ENCODE peak calls at places on chromosomes 4 and X, in six cellular contexts. One of them, this sample, is unnamed.

GRCh38 chrX:24513416-24513815 is 48.3 kb downstream of the PDK3 start:
- DNase-seq in H1: no peak
- DNase-seq in neuronal stem cell: no peak
- DNase-seq in mesendoderm: no peak
- DNase-seq in mesenchymal stem cell: no peak
- DNase-seq in H9: no peak
- DNase-seq in this sample: no peak

GRCh38 chr4:88090898-88091297 is 67.5 kb downstream of the ABCG2 start:
- DNase-seq in H1: no peak
- DNase-seq in neuronal stem cell: no peak
- DNase-seq in mesendoderm: no peak
- DNase-seq in mesenchymal stem cell: no peak
- DNase-seq in H9: no peak
- DNase-seq in this sample: no peak

GRCh38 chrX:12379666-12380065 is 241.4 kb downstream of the FRMPD4 start:
- DNase-seq in H1: no peak
- DNase-seq in neuronal stem cell: no peak
- DNase-seq in mesendoderm: no peak
- DNase-seq in mesenchymal stem cell: no peak
- DNase-seq in H9: no peak
- DNase-seq in this sample: no peak

GRCh38 chr4:132297346-132297745 is 851.7 kb upstream of the PCDH10 start:
- DNase-seq in H1: no peak
- DNase-seq in neuronal stem cell: no peak
- DNase-seq in mesendoderm: peak; percentile 40
- DNase-seq in mesenchymal stem cell: peak; percentile 87
- DNase-seq in H9: no peak
- DNase-seq in this sample: peak; percentile 1

GRCh38 chr4:97317691-97318090 is 825.6 kb downstream of the STPG2 start:
- DNase-seq in H1: no peak
- DNase-seq in neuronal stem cell: peak; percentile 17
- DNase-seq in mesendoderm: peak; percentile 50
- DNase-seq in mesenchymal stem cell: no peak
- DNase-seq in H9: no peak
- DNase-seq in this sample: no peak

GRCh38 chrX:152025656-152026440 is 51.4 kb upstream of the GABRE start:
- DNase-seq in H1: no peak
- DNase-seq in neuronal stem cell: no peak
- DNase-seq in mesendoderm: no peak
- DNase-seq in mesenchymal stem cell: no peak
- DNase-seq in H9: no peak
- DNase-seq in this sample: no peak

GRCh38 chrX:7943600-7944245 is 16.5 kb upstream of the PNPLA4 start:
- DNase-seq in H1: no peak
- DNase-seq in neuronal stem cell: no peak
- DNase-seq in mesendoderm: no peak
- DNase-seq in mesenchymal stem cell: no peak
- DNase-seq in H9: no peak
- DNase-seq in this sample: no peak

GRCh38 chrX:2507904-2508630 is 7.3 kb upstream of the DHRSX start:
- DNase-seq in H1: no peak
- DNase-seq in neuronal stem cell: no peak
- DNase-seq in mesendoderm: no peak
- DNase-seq in mesenchymal stem cell: no peak
- DNase-seq in H9: no peak
- DNase-seq in this sample: no peak

GRCh38 chr4:78468272-78468671 is 83.3 kb upstream of the ANXA3 start:
- DNase-seq in H1: no peak
- DNase-seq in neuronal stem cell: no peak
- DNase-seq in mesendoderm: no peak
- DNase-seq in mesenchymal stem cell: no peak
- DNase-seq in H9: no peak
- DNase-seq in this sample: no peak

GRCh38 chr4:20297246-20297645 is 45.5 kb downstream of the SLIT2 start:
- DNase-seq in H1: no peak
- DNase-seq in neuronal stem cell: no peak
- DNase-seq in mesendoderm: no peak
- DNase-seq in mesenchymal stem cell: no peak
- DNase-seq in H9: no peak
- DNase-seq in this sample: peak; percentile 32

GRCh38 chr4:82643994-82644730 is 82.4 kb upstream of the TMEM150C start:
- DNase-seq in H1: no peak
- DNase-seq in neuronal stem cell: no peak
- DNase-seq in mesendoderm: no peak
- DNase-seq in mesenchymal stem cell: no peak
- DNase-seq in H9: no peak
- DNase-seq in this sample: peak; percentile 58

GRCh38 chrX:45571453-45571852 is 370.8 kb upstream of the DIPK2B start:
- DNase-seq in H1: no peak
- DNase-seq in neuronal stem cell: no peak
- DNase-seq in mesendoderm: no peak
- DNase-seq in mesenchymal stem cell: no peak
- DNase-seq in H9: no peak
- DNase-seq in this sample: no peak

GRCh38 chr4:1767058-1767769 is 25.9 kb upstream of the FGFR3 start:
- DNase-seq in H1: no peak
- DNase-seq in neuronal stem cell: peak; percentile 83
- DNase-seq in mesendoderm: peak; percentile 52
- DNase-seq in mesenchymal stem cell: no peak
- DNase-seq in H9: peak; percentile 69
- DNase-seq in this sample: peak; percentile 2

GRCh38 chrX:97065973-97066372 is 182.3 kb downstream of the RPA4 start:
- DNase-seq in H1: no peak
- DNase-seq in neuronal stem cell: no peak
- DNase-seq in mesendoderm: no peak
- DNase-seq in mesenchymal stem cell: peak; percentile 0
- DNase-seq in H9: no peak
- DNase-seq in this sample: peak; percentile 52

GRCh38 chrX:106707771-106708454 is 18.6 kb upstream of the RNF128 start:
- DNase-seq in H1: no peak
- DNase-seq in neuronal stem cell: no peak
- DNase-seq in mesendoderm: peak; percentile 63
- DNase-seq in mesenchymal stem cell: peak; percentile 77
- DNase-seq in H9: no peak
- DNase-seq in this sample: peak; percentile 94

GRCh38 chr4:154123897-154124296 is 335.0 kb upstream of the SFRP2 start:
- DNase-seq in H1: no peak
- DNase-seq in neuronal stem cell: no peak
- DNase-seq in mesendoderm: no peak
- DNase-seq in mesenchymal stem cell: no peak
- DNase-seq in H9: no peak
- DNase-seq in this sample: no peak

GRCh38 chrX:99703467-99703866 is 706.6 kb downstream of the PCDH19 start:
- DNase-seq in H1: no peak
- DNase-seq in neuronal stem cell: no peak
- DNase-seq in mesendoderm: peak; percentile 18
- DNase-seq in mesenchymal stem cell: no peak
- DNase-seq in H9: no peak
- DNase-seq in this sample: no peak

GRCh38 chr4:164888096-164888495 is 11.1 kb downstream of the APELA start:
- DNase-seq in H1: no peak
- DNase-seq in neuronal stem cell: no peak
- DNase-seq in mesendoderm: no peak
- DNase-seq in mesenchymal stem cell: peak; percentile 9
- DNase-seq in H9: no peak
- DNase-seq in this sample: no peak

GRCh38 chr4:110620352-110621327 is 2.2 kb downstream of the PITX2 start:
- DNase-seq in H1: peak; percentile 85
- DNase-seq in neuronal stem cell: peak; percentile 67
- DNase-seq in mesendoderm: peak; percentile 89
- DNase-seq in mesenchymal stem cell: peak; percentile 88
- DNase-seq in H9: peak; percentile 89
- DNase-seq in this sample: no peak

GRCh38 chrX:24377911-24378468 is 17.6 kb downstream of the SUPT20HL1 start:
- DNase-seq in H1: no peak
- DNase-seq in neuronal stem cell: no peak
- DNase-seq in mesendoderm: no peak
- DNase-seq in mesenchymal stem cell: no peak
- DNase-seq in H9: peak; percentile 77
- DNase-seq in this sample: no peak

GRCh38 chrX:120727503-120727902 is 97.6 kb upstream of the C1GALT1C1 start:
- DNase-seq in H1: no peak
- DNase-seq in neuronal stem cell: no peak
- DNase-seq in mesendoderm: no peak
- DNase-seq in mesenchymal stem cell: no peak
- DNase-seq in H9: no peak
- DNase-seq in this sample: no peak

GRCh38 chr4:130393246-130394041 is 1297.5 kb downstream of the C4orf33 start:
- DNase-seq in H1: no peak
- DNase-seq in neuronal stem cell: no peak
- DNase-seq in mesendoderm: no peak
- DNase-seq in mesenchymal stem cell: peak; percentile 1
- DNase-seq in H9: no peak
- DNase-seq in this sample: peak; percentile 60

GRCh38 chr4:152606800-152607577 is 71.1 kb upstream of the FBXW7 start:
- DNase-seq in H1: peak; percentile 43
- DNase-seq in neuronal stem cell: no peak
- DNase-seq in mesendoderm: peak; percentile 70
- DNase-seq in mesenchymal stem cell: peak; percentile 33
- DNase-seq in H9: peak; percentile 40
- DNase-seq in this sample: no peak

GRCh38 chr4:57078685-57079521 is 31.3 kb downstream of the IGFBP7 start:
- DNase-seq in H1: no peak
- DNase-seq in neuronal stem cell: peak; percentile 11
- DNase-seq in mesendoderm: peak; percentile 94
- DNase-seq in mesenchymal stem cell: peak; percentile 71
- DNase-seq in H9: peak; percentile 80
- DNase-seq in this sample: no peak

GRCh38 chr4:122851568-122851967 is 24.9 kb downstream of the FGF2 start:
- DNase-seq in H1: no peak
- DNase-seq in neuronal stem cell: no peak
- DNase-seq in mesendoderm: no peak
- DNase-seq in mesenchymal stem cell: no peak
- DNase-seq in H9: no peak
- DNase-seq in this sample: no peak

GRCh38 chr4:122845066-122845465 is 18.4 kb downstream of the FGF2 start:
- DNase-seq in H1: no peak
- DNase-seq in neuronal stem cell: no peak
- DNase-seq in mesendoderm: no peak
- DNase-seq in mesenchymal stem cell: peak; percentile 52
- DNase-seq in H9: no peak
- DNase-seq in this sample: peak; percentile 59

GRCh38 chr4:122842984-122843531 is 16.4 kb downstream of the FGF2 start:
- DNase-seq in H1: peak; percentile 44
- DNase-seq in neuronal stem cell: no peak
- DNase-seq in mesendoderm: no peak
- DNase-seq in mesenchymal stem cell: peak; percentile 57
- DNase-seq in H9: no peak
- DNase-seq in this sample: no peak

GRCh38 chr4:122845760-122846159 is 19.1 kb downstream of the FGF2 start:
- DNase-seq in H1: no peak
- DNase-seq in neuronal stem cell: no peak
- DNase-seq in mesendoderm: no peak
- DNase-seq in mesenchymal stem cell: no peak
- DNase-seq in H9: no peak
- DNase-seq in this sample: no peak

GRCh38 chr4:122847931-122848330 is 21.3 kb downstream of the FGF2 start:
- DNase-seq in H1: no peak
- DNase-seq in neuronal stem cell: no peak
- DNase-seq in mesendoderm: no peak
- DNase-seq in mesenchymal stem cell: peak; percentile 56
- DNase-seq in H9: no peak
- DNase-seq in this sample: no peak
- H2BK15ac ChIP-seq in H1: no peak overlapping the region
- H2BK15ac ChIP-seq in neuronal stem cell: no peak overlapping the region
- H2BK15ac ChIP-seq in mesendoderm: no peak overlapping the region
- H2BK15ac ChIP-seq in mesenchymal stem cell: peak overlapping the region; percentile 19
- H2BK15ac ChIP-seq in H9: no peak overlapping the region
- H2BK15ac ChIP-seq in this sample: no peak overlapping the region

GRCh38 chrX:51461053-51462050 is 35.0 kb downstream of the NUDT11 start:
- DNase-seq in H1: no peak
- DNase-seq in neuronal stem cell: peak; percentile 15
- DNase-seq in mesendoderm: peak; percentile 37
- DNase-seq in mesenchymal stem cell: peak; percentile 36
- DNase-seq in H9: peak; percentile 39
- DNase-seq in this sample: peak; percentile 42

GRCh38 chrX:51459125-51459524 is 37.3 kb downstream of the NUDT11 start:
- DNase-seq in H1: no peak
- DNase-seq in neuronal stem cell: no peak
- DNase-seq in mesendoderm: peak; percentile 44
- DNase-seq in mesenchymal stem cell: peak; percentile 18
- DNase-seq in H9: no peak
- DNase-seq in this sample: peak; percentile 13

GRCh38 chrX:51456814-51457213 is 39.6 kb downstream of the NUDT11 start:
- DNase-seq in H1: no peak
- DNase-seq in neuronal stem cell: no peak
- DNase-seq in mesendoderm: peak; percentile 74
- DNase-seq in mesenchymal stem cell: peak; percentile 1
- DNase-seq in H9: no peak
- DNase-seq in this sample: no peak

DNA sequence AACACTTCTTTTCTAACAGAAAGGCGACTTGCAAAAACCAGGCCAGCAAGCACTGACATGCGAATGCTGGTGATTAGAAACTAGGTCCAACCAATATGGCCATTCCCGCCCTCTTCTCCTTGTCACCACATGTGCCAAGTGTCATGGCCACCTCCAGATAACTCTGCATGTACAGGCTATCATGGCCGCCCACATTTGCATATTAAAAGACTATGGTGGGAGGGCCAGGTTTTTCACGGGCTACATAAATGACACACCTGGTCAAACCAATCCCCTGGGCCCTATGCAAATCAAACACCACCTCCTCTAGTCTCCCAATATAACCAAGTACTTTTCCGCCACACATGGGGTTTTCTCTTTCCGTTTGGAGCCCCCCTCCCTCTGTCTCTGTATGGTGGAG is 40.1 kb downstream of the NUDT11 start:
- DNase-seq in H1: no peak
- DNase-seq in neuronal stem cell: no peak
- DNase-seq in mesendoderm: peak; percentile 81
- DNase-seq in mesenchymal stem cell: no peak
- DNase-seq in H9: peak; percentile 76
- DNase-seq in this sample: no peak
- H2BK15ac ChIP-seq in H1: no peak overlapping the region
- H2BK15ac ChIP-seq in neuronal stem cell: no peak overlapping the region
- H2BK15ac ChIP-seq in mesendoderm: no peak overlapping the region
- H2BK15ac ChIP-seq in mesenchymal stem cell: no peak overlapping the region
- H2BK15ac ChIP-seq in H9: no peak overlapping the region
- H2BK15ac ChIP-seq in this sample: no peak overlapping the region

DNA sequence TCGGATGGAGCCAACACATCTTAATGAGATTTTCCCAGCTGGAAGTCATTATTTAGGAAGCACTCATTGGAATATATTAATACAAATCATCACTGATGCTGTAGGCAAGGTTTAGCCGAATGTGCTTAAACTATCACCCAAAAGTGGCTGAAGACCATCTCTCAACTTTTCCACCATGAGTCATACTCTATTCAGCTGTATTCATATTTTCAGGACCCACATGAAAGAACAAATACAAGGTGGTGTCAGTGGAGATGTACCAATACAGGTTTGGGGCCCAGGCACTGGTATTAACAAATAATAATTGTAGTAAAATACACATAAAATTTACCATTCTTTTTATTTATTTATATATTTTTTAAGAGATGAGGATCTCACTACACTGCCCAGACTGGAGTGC is 34.3 kb upstream of the ATRX start:
- DNase-seq in H1: no peak
- DNase-seq in neuronal stem cell: no peak
- DNase-seq in mesendoderm: no peak
- DNase-seq in mesenchymal stem cell: no peak
- DNase-seq in H9: no peak
- DNase-seq in this sample: no peak
- H2BK15ac ChIP-seq in H1: no peak overlapping the region
- H2BK15ac ChIP-seq in neuronal stem cell: no peak overlapping the region
- H2BK15ac ChIP-seq in mesendoderm: no peak overlapping the region
- H2BK15ac ChIP-seq in mesenchymal stem cell: no peak overlapping the region
- H2BK15ac ChIP-seq in H9: no peak overlapping the region
- H2BK15ac ChIP-seq in this sample: no peak overlapping the region

GRCh38 chr4:54092800-54093608 is 7.0 kb upstream of the GSX2 start:
- DNase-seq in H1: no peak
- DNase-seq in neuronal stem cell: no peak
- DNase-seq in mesendoderm: no peak
- DNase-seq in mesenchymal stem cell: no peak
- DNase-seq in H9: peak; percentile 34
- DNase-seq in this sample: no peak
- H2BK15ac ChIP-seq in H1: no peak overlapping the region
- H2BK15ac ChIP-seq in neuronal stem cell: no peak overlapping the region
- H2BK15ac ChIP-seq in mesendoderm: no peak overlapping the region
- H2BK15ac ChIP-seq in mesenchymal stem cell: no peak overlapping the region
- H2BK15ac ChIP-seq in H9: no peak overlapping the region
- H2BK15ac ChIP-seq in this sample: no peak overlapping the region